ENCODE peak calls at places on chromosomes 12 and 14, in nine cellular contexts. One of them, this sample, is unnamed.
A peak's percentile ranks its signal among the peaks of the same experiment; 100 is the strongest.

GRCh38 chr12:132253698-132254480 is 75.5 kb downstream of the GALNT9 start:
- DNase-seq in BE2C: peak; percentile 49
- DNase-seq in foreskin fibroblast: no peak
- DNase-seq in H9: no peak
- DNase-seq in AG10803: no peak
- DNase-seq in WTC11: no peak
- DNase-seq in gastrocnemius medialis: no peak
- DNase-seq in heart left ventricle: no peak
- DNase-seq in hepatocyte: no peak
- DNase-seq in this sample: no peak

GRCh38 chr12:39972119-39972518 is 133.8 kb downstream of the SLC2A13 start:
- DNase-seq in foreskin fibroblast: peak; percentile 30
- DNase-seq in AG10803: peak; percentile 60
- DNase-seq in H9: no peak
- DNase-seq in hepatocyte: no peak
- DNase-seq in WTC11: no peak
- DNase-seq in gastrocnemius medialis: no peak
- DNase-seq in heart left ventricle: no peak
- DNase-seq in BE2C: no peak
- DNase-seq in this sample: no peak

GRCh38 chr12:8493084-8493483 is 20.2 kb upstream of the CLEC4D start:
- DNase-seq in hepatocyte: no peak
- DNase-seq in H9: no peak
- DNase-seq in heart left ventricle: no peak
- DNase-seq in BE2C: no peak
- DNase-seq in AG10803: no peak
- DNase-seq in foreskin fibroblast: no peak
- DNase-seq in gastrocnemius medialis: no peak
- DNase-seq in WTC11: no peak
- DNase-seq in this sample: peak; percentile 75

GRCh38 chr12:93318720-93319522 is 58.8 kb upstream of the NUDT4 start:
- DNase-seq in AG10803: peak; percentile 29
- DNase-seq in BE2C: no peak
- DNase-seq in heart left ventricle: no peak
- DNase-seq in WTC11: no peak
- DNase-seq in gastrocnemius medialis: no peak
- DNase-seq in foreskin fibroblast: no peak
- DNase-seq in hepatocyte: no peak
- DNase-seq in H9: no peak
- DNase-seq in this sample: no peak

GRCh38 chr12:3204716-3205617 is 127.8 kb downstream of the TSPAN9 start:
- DNase-seq in foreskin fibroblast: no peak
- DNase-seq in H9: no peak
- DNase-seq in BE2C: peak; percentile 93
- DNase-seq in hepatocyte: no peak
- DNase-seq in WTC11: no peak
- DNase-seq in heart left ventricle: peak; percentile 59
- DNase-seq in gastrocnemius medialis: no peak
- DNase-seq in AG10803: no peak
- DNase-seq in this sample: no peak

GRCh38 chr12:106106129-106106566 is 32.6 kb downstream of the NUAK1 start:
- DNase-seq in WTC11: no peak
- DNase-seq in gastrocnemius medialis: no peak
- DNase-seq in heart left ventricle: no peak
- DNase-seq in hepatocyte: no peak
- DNase-seq in BE2C: peak; percentile 21
- DNase-seq in AG10803: no peak
- DNase-seq in H9: no peak
- DNase-seq in foreskin fibroblast: no peak
- DNase-seq in this sample: no peak

GRCh38 chr14:83779266-83779665 is 1750.7 kb upstream of the FLRT2 start:
- DNase-seq in BE2C: no peak
- DNase-seq in heart left ventricle: no peak
- DNase-seq in hepatocyte: peak; percentile 12
- DNase-seq in H9: no peak
- DNase-seq in WTC11: no peak
- DNase-seq in gastrocnemius medialis: no peak
- DNase-seq in foreskin fibroblast: peak; percentile 76
- DNase-seq in AG10803: peak; percentile 16
- DNase-seq in this sample: no peak

GRCh38 chr14:105058521-105059034 is 6.7 kb downstream of the GPR132 start:
- DNase-seq in gastrocnemius medialis: no peak
- DNase-seq in H9: peak; percentile 25
- DNase-seq in foreskin fibroblast: no peak
- DNase-seq in heart left ventricle: no peak
- DNase-seq in AG10803: no peak
- DNase-seq in BE2C: no peak
- DNase-seq in WTC11: no peak
- DNase-seq in hepatocyte: no peak
- DNase-seq in this sample: no peak

GRCh38 chr12:107760817-107761501 is at the start of gene PRDM4:
- DNase-seq in hepatocyte: peak; percentile 99
- DNase-seq in foreskin fibroblast: peak; percentile 95
- DNase-seq in H9: peak; percentile 98
- DNase-seq in AG10803: peak; percentile 93
- DNase-seq in BE2C: peak; percentile 96
- DNase-seq in heart left ventricle: peak; percentile 96
- DNase-seq in WTC11: peak; percentile 92
- DNase-seq in gastrocnemius medialis: peak; percentile 91
- DNase-seq in this sample: peak; percentile 71

GRCh38 chr12:80763874-80764273 is 47.2 kb downstream of the MYF5 start:
- DNase-seq in hepatocyte: peak; percentile 66
- DNase-seq in AG10803: peak; percentile 62
- DNase-seq in gastrocnemius medialis: no peak
- DNase-seq in H9: no peak
- DNase-seq in foreskin fibroblast: peak; percentile 35
- DNase-seq in WTC11: no peak
- DNase-seq in heart left ventricle: no peak
- DNase-seq in BE2C: peak; percentile 15
- DNase-seq in this sample: no peak

GRCh38 chr14:32077081-32078029 is at the start of gene ARHGAP5:
- DNase-seq in BE2C: peak; percentile 65
- DNase-seq in hepatocyte: peak; percentile 85
- DNase-seq in WTC11: peak; percentile 83
- DNase-seq in AG10803: no peak
- DNase-seq in gastrocnemius medialis: peak; percentile 38
- DNase-seq in foreskin fibroblast: no peak
- DNase-seq in heart left ventricle: peak; percentile 46
- DNase-seq in H9: peak; percentile 59
- DNase-seq in this sample: no peak

GRCh38 chr12:48054955-48055821 is 50.7 kb downstream of the SENP1 start:
- DNase-seq in BE2C: no peak
- DNase-seq in gastrocnemius medialis: no peak
- DNase-seq in H9: no peak
- DNase-seq in AG10803: no peak
- DNase-seq in WTC11: no peak
- DNase-seq in hepatocyte: no peak
- DNase-seq in foreskin fibroblast: no peak
- DNase-seq in heart left ventricle: no peak
- DNase-seq in this sample: no peak

GRCh38 chr12:48053883-48054282 is 49.6 kb upstream of the COL2A1 start:
- DNase-seq in foreskin fibroblast: no peak
- DNase-seq in gastrocnemius medialis: no peak
- DNase-seq in hepatocyte: no peak
- DNase-seq in H9: no peak
- DNase-seq in heart left ventricle: no peak
- DNase-seq in WTC11: no peak
- DNase-seq in BE2C: no peak
- DNase-seq in AG10803: no peak
- DNase-seq in this sample: no peak

GRCh38 chr12:48050174-48050573 is 45.9 kb upstream of the COL2A1 start:
- DNase-seq in H9: no peak
- DNase-seq in heart left ventricle: no peak
- DNase-seq in AG10803: no peak
- DNase-seq in foreskin fibroblast: no peak
- DNase-seq in hepatocyte: no peak
- DNase-seq in BE2C: no peak
- DNase-seq in gastrocnemius medialis: no peak
- DNase-seq in WTC11: no peak
- DNase-seq in this sample: no peak

GRCh38 chr12:48051681-48052080 is 47.4 kb upstream of the COL2A1 start:
- DNase-seq in H9: no peak
- DNase-seq in heart left ventricle: no peak
- DNase-seq in AG10803: no peak
- DNase-seq in foreskin fibroblast: no peak
- DNase-seq in hepatocyte: no peak
- DNase-seq in gastrocnemius medialis: no peak
- DNase-seq in WTC11: no peak
- DNase-seq in BE2C: no peak
- DNase-seq in this sample: no peak

DNA sequence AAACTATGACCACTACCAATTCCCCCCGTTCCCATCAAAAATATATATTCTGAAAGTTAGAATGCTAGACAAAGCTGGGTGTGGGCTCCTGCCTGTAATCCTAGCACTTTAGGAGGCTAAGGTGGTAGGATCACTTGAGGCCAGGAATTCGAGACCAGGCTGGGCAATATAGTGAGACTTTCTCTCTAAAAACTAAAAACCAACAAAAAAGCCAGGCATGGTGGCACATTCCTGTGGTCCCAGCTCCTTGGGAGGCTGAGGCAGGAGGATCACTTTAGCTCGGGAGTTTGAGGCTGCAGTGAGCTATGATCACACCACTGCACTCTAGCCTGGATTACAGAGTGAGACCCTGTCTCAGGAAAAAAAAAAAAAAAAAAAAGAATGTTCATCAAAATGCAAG is 48.8 kb upstream of the COL2A1 start:
- DNase-seq in AG10803: no peak
- DNase-seq in H9: no peak
- DNase-seq in heart left ventricle: no peak
- DNase-seq in gastrocnemius medialis: no peak
- DNase-seq in BE2C: no peak
- DNase-seq in hepatocyte: no peak
- DNase-seq in WTC11: no peak
- DNase-seq in foreskin fibroblast: no peak
- DNase-seq in this sample: no peak
- TF ChIP-seq CTCF in AG10803: no peak
- TF ChIP-seq CTCF in H9: no peak
- TF ChIP-seq CTCF in heart left ventricle: no peak
- TF ChIP-seq CTCF in gastrocnemius medialis: no peak
- TF ChIP-seq CTCF in BE2C: no peak
- TF ChIP-seq CTCF in hepatocyte: no peak
- TF ChIP-seq CTCF in WTC11: no peak
- TF ChIP-seq CTCF in foreskin fibroblast: no peak
- TF ChIP-seq CTCF in this sample: no peak

DNA sequence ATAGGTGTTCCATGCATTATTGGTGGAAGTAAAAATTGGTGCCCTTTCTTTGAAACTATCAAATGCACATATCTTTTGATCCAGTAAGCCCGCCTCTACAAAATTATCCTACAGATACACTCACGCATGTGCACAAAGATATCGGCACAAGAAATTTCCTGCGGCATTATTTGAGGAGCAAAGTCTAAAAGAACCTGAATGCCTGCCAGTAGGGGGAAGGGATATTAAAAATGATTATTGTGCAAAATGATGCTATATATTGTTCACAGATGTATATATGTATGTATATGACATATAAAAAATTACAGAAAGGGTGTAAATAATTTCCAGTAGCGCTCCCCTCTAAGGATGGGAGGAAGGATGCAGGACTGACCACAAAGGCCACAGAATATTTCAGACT is 24.7 kb upstream of the ADIPOR2 start:
- DNase-seq in AG10803: no peak
- DNase-seq in hepatocyte: no peak
- DNase-seq in foreskin fibroblast: no peak
- DNase-seq in WTC11: no peak
- DNase-seq in gastrocnemius medialis: no peak
- DNase-seq in H9: no peak
- DNase-seq in BE2C: no peak
- DNase-seq in heart left ventricle: no peak
- DNase-seq in this sample: no peak
- TF ChIP-seq CTCF in AG10803: no peak
- TF ChIP-seq CTCF in hepatocyte: no peak
- TF ChIP-seq CTCF in foreskin fibroblast: no peak
- TF ChIP-seq CTCF in WTC11: no peak
- TF ChIP-seq CTCF in gastrocnemius medialis: no peak
- TF ChIP-seq CTCF in H9: no peak
- TF ChIP-seq CTCF in BE2C: no peak
- TF ChIP-seq CTCF in heart left ventricle: no peak
- TF ChIP-seq CTCF in this sample: no peak

GRCh38 chr14:73307261-73307660 is 70.0 kb downstream of the PAPLN start:
- DNase-seq in hepatocyte: no peak
- DNase-seq in WTC11: no peak
- DNase-seq in heart left ventricle: no peak
- DNase-seq in gastrocnemius medialis: no peak
- DNase-seq in BE2C: no peak
- DNase-seq in AG10803: no peak
- DNase-seq in H9: no peak
- DNase-seq in foreskin fibroblast: no peak
- DNase-seq in this sample: no peak

GRCh38 chr14:73311710-73312035 is 74.4 kb downstream of the PAPLN start:
- DNase-seq in heart left ventricle: no peak
- DNase-seq in AG10803: no peak
- DNase-seq in WTC11: no peak
- DNase-seq in H9: no peak
- DNase-seq in BE2C: no peak
- DNase-seq in gastrocnemius medialis: no peak
- DNase-seq in hepatocyte: no peak
- DNase-seq in foreskin fibroblast: no peak
- DNase-seq in this sample: no peak

DNA sequence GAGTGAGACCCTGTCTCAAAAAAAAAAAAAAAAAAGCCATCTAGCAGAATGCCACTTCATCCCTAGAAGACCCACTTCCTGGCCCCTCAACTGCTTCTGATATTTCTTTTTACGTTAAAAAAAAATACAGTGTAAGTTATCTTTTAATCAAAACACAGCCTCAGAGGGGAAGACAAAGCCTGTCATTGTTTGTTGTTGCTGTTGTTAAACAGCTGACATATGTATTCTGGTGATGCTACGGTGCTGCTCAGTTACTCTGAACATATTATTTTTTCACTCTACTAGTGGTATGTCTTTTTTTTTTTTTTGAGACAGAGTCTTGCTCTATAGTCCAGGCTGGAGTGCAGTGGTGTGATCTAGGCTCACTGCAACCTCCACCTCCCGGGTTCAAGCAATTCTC is 75.4 kb downstream of the PAPLN start:
- DNase-seq in heart left ventricle: no peak
- DNase-seq in BE2C: no peak
- DNase-seq in WTC11: no peak
- DNase-seq in gastrocnemius medialis: no peak
- DNase-seq in H9: no peak
- DNase-seq in foreskin fibroblast: no peak
- DNase-seq in AG10803: no peak
- DNase-seq in hepatocyte: no peak
- DNase-seq in this sample: no peak
- TF ChIP-seq CTCF in heart left ventricle: no peak
- TF ChIP-seq CTCF in BE2C: no peak
- TF ChIP-seq CTCF in WTC11: no peak
- TF ChIP-seq CTCF in gastrocnemius medialis: no peak
- TF ChIP-seq CTCF in H9: no peak
- TF ChIP-seq CTCF in foreskin fibroblast: no peak
- TF ChIP-seq CTCF in AG10803: no peak
- TF ChIP-seq CTCF in hepatocyte: no peak
- TF ChIP-seq CTCF in this sample: no peak

DNA sequence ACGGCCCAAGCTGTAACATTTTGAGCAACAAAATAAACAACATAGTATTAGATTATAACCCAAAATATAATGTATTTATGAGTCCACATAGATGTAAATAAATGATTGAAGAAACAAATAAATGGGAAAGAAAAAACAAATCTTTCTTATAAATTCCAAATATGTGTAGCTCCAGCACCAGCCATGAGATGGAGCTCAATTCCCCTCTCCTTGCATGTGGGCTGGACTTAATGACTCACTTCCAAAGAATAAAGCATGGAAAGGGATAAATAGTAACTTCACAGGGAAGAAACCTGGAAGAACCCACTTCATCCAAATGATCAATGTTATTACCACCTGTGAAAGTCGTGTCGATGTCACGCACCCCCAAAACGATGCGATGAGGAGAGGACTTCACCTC is 158.8 kb downstream of the RPAP3 start:
- DNase-seq in gastrocnemius medialis: no peak
- DNase-seq in AG10803: peak; percentile 51
- DNase-seq in H9: no peak
- DNase-seq in foreskin fibroblast: peak; percentile 26
- DNase-seq in BE2C: no peak
- DNase-seq in WTC11: no peak
- DNase-seq in heart left ventricle: no peak
- DNase-seq in hepatocyte: no peak
- DNase-seq in this sample: no peak
- TF ChIP-seq CTCF in gastrocnemius medialis: no peak
- TF ChIP-seq CTCF in AG10803: peak; percentile 64
- TF ChIP-seq CTCF in H9: peak; percentile 65
- TF ChIP-seq CTCF in foreskin fibroblast: peak; percentile 57
- TF ChIP-seq CTCF in BE2C: peak; percentile 54
- TF ChIP-seq CTCF in WTC11: no peak
- TF ChIP-seq CTCF in heart left ventricle: no peak
- TF ChIP-seq CTCF in hepatocyte: peak; percentile 8
- TF ChIP-seq CTCF in this sample: no peak